ENCODE peak calls at places on chromosomes 13 and 19, in ten cellular contexts. One of them, this sample, is unnamed.

GRCh38 chr19:48737360-48737998 is 2.9 kb downstream of the RASIP1 start:
- DNase-seq in AG10803: no peak
- DNase-seq in astrocyte: no peak
- DNase-seq in choroid plexus epithelial cell: no peak
- DNase-seq in tibial artery: no peak
- DNase-seq in aorta: no peak
- DNase-seq in fibroblast of villous mesenchyme: no peak
- DNase-seq in AG04450: no peak
- DNase-seq in mesendoderm: peak
- DNase-seq in fibroblast of the aortic adventitia: no peak
- DNase-seq in this sample: no peak

GRCh38 chr13:71759506-71760225 is 107.3 kb downstream of the DACH1 start:
- DNase-seq in AG10803: no peak
- DNase-seq in astrocyte: peak
- DNase-seq in choroid plexus epithelial cell: no peak
- DNase-seq in tibial artery: no peak
- DNase-seq in aorta: no peak
- DNase-seq in fibroblast of villous mesenchyme: peak
- DNase-seq in AG04450: no peak
- DNase-seq in mesendoderm: peak
- DNase-seq in fibroblast of the aortic adventitia: no peak
- DNase-seq in this sample: no peak

GRCh38 chr19:22545751-22546150 is 88.4 kb upstream of the ZNF492 start:
- DNase-seq in AG10803: no peak
- DNase-seq in astrocyte: no peak
- DNase-seq in choroid plexus epithelial cell: peak
- DNase-seq in tibial artery: peak
- DNase-seq in aorta: no peak
- DNase-seq in fibroblast of villous mesenchyme: no peak
- DNase-seq in AG04450: no peak
- DNase-seq in mesendoderm: peak
- DNase-seq in fibroblast of the aortic adventitia: no peak
- DNase-seq in this sample: no peak

GRCh38 chr19:55443045-55443823 is at the start of gene SHISA7:
- DNase-seq in AG10803: no peak
- DNase-seq in astrocyte: no peak
- DNase-seq in choroid plexus epithelial cell: no peak
- DNase-seq in tibial artery: no peak
- DNase-seq in aorta: no peak
- DNase-seq in fibroblast of villous mesenchyme: no peak
- DNase-seq in AG04450: no peak
- DNase-seq in mesendoderm: no peak
- DNase-seq in fibroblast of the aortic adventitia: no peak
- DNase-seq in this sample: no peak

GRCh38 chr13:112464720-112465119 is 88.6 kb downstream of the SPACA7 start:
- DNase-seq in AG10803: no peak
- DNase-seq in astrocyte: no peak
- DNase-seq in choroid plexus epithelial cell: no peak
- DNase-seq in tibial artery: no peak
- DNase-seq in aorta: no peak
- DNase-seq in fibroblast of villous mesenchyme: no peak
- DNase-seq in AG04450: no peak
- DNase-seq in mesendoderm: no peak
- DNase-seq in fibroblast of the aortic adventitia: no peak
- DNase-seq in this sample: no peak

GRCh38 chr13:100088648-100089601 is at the start of gene PCCA:
- DNase-seq in AG10803: peak
- DNase-seq in astrocyte: peak
- DNase-seq in choroid plexus epithelial cell: peak
- DNase-seq in tibial artery: peak
- DNase-seq in aorta: peak
- DNase-seq in fibroblast of villous mesenchyme: peak
- DNase-seq in AG04450: peak
- DNase-seq in mesendoderm: peak
- DNase-seq in fibroblast of the aortic adventitia: peak
- DNase-seq in this sample: peak

GRCh38 chr13:41916173-41916954 is 44.5 kb downstream of the VWA8 start:
- DNase-seq in AG10803: peak
- DNase-seq in astrocyte: peak
- DNase-seq in choroid plexus epithelial cell: peak
- DNase-seq in tibial artery: no peak
- DNase-seq in aorta: no peak
- DNase-seq in fibroblast of villous mesenchyme: peak
- DNase-seq in AG04450: peak
- DNase-seq in mesendoderm: no peak
- DNase-seq in fibroblast of the aortic adventitia: peak
- DNase-seq in this sample: peak

GRCh38 chr19:18898533-18899408 is 2.8 kb upstream of the CERS1 start:
- DNase-seq in AG10803: no peak
- DNase-seq in astrocyte: no peak
- DNase-seq in choroid plexus epithelial cell: no peak
- DNase-seq in tibial artery: no peak
- DNase-seq in aorta: peak
- DNase-seq in fibroblast of villous mesenchyme: no peak
- DNase-seq in AG04450: no peak
- DNase-seq in mesendoderm: no peak
- DNase-seq in fibroblast of the aortic adventitia: no peak
- DNase-seq in this sample: no peak

GRCh38 chr19:10270180-10270615 is 722 bp upstream of the ICAM1 start:
- DNase-seq in AG10803: no peak
- DNase-seq in astrocyte: no peak
- DNase-seq in choroid plexus epithelial cell: peak
- DNase-seq in tibial artery: peak
- DNase-seq in aorta: peak
- DNase-seq in fibroblast of villous mesenchyme: peak
- DNase-seq in AG04450: no peak
- DNase-seq in mesendoderm: no peak
- DNase-seq in fibroblast of the aortic adventitia: no peak
- DNase-seq in this sample: no peak

GRCh38 chr13:93620366-93620765 is 393.8 kb downstream of the GPC6 start:
- DNase-seq in AG10803: peak
- DNase-seq in astrocyte: peak
- DNase-seq in choroid plexus epithelial cell: no peak
- DNase-seq in tibial artery: no peak
- DNase-seq in aorta: no peak
- DNase-seq in fibroblast of villous mesenchyme: no peak
- DNase-seq in AG04450: no peak
- DNase-seq in mesendoderm: no peak
- DNase-seq in fibroblast of the aortic adventitia: peak
- DNase-seq in this sample: no peak

GRCh38 chr13:100825551-100825950 is 151.0 kb upstream of the TMTC4 start:
- DNase-seq in AG10803: peak
- DNase-seq in astrocyte: peak
- DNase-seq in choroid plexus epithelial cell: peak
- DNase-seq in tibial artery: no peak
- DNase-seq in aorta: no peak
- DNase-seq in fibroblast of villous mesenchyme: peak
- DNase-seq in AG04450: no peak
- DNase-seq in mesendoderm: no peak
- DNase-seq in fibroblast of the aortic adventitia: peak
- DNase-seq in this sample: peak

GRCh38 chr13:112928958-112929777 is 39.8 kb upstream of the MCF2L start:
- DNase-seq in AG10803: peak
- DNase-seq in astrocyte: peak
- DNase-seq in choroid plexus epithelial cell: peak
- DNase-seq in tibial artery: no peak
- DNase-seq in aorta: no peak
- DNase-seq in fibroblast of villous mesenchyme: peak
- DNase-seq in AG04450: no peak
- DNase-seq in mesendoderm: peak
- DNase-seq in fibroblast of the aortic adventitia: peak
- DNase-seq in this sample: no peak

GRCh38 chr13:102136735-102137296 is 265.0 kb downstream of the FGF14 start:
- DNase-seq in AG10803: no peak
- DNase-seq in astrocyte: peak
- DNase-seq in choroid plexus epithelial cell: no peak
- DNase-seq in tibial artery: no peak
- DNase-seq in aorta: no peak
- DNase-seq in fibroblast of villous mesenchyme: peak
- DNase-seq in AG04450: no peak
- DNase-seq in mesendoderm: no peak
- DNase-seq in fibroblast of the aortic adventitia: peak
- DNase-seq in this sample: no peak

DNA sequence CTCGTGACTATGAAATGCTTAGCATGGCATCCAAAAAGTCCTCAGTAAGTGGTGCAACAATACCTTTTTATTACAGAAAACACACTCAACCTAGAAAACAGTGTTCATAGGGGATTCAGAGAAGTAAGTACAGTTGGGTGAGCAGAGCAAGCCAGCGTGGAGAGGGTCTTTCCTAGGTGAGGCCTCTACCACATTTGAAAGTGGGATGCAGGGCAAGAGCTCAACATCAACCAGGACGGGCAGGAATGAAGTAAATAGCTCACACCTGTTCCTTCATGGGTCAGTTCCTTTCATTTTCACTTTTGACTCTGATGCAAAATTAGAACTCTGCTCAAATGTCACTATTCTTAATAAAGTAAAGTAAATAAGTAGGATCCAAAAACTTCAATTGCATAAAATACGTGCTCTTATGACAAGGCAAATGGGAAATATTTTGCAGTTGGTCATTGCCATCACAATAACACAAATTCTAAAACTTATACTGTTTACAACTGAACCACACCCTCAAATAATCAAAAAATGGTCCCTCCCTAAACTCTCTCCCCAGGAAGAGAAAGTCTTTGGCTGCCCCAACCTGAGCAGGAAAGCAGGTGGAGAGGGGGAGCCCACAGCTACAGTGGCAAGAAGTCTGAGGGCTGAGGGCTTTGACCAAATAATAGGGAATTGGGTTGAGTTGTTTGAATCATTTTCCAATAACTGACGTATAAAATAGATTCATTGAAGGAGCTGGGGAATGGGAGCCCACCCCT is 20.2 kb downstream of the CHAMP1 start:
- DNase-seq in AG10803: no peak
- DNase-seq in astrocyte: no peak
- DNase-seq in choroid plexus epithelial cell: no peak
- DNase-seq in tibial artery: no peak
- DNase-seq in aorta: no peak
- DNase-seq in fibroblast of villous mesenchyme: no peak
- DNase-seq in AG04450: no peak
- DNase-seq in mesendoderm: no peak
- DNase-seq in fibroblast of the aortic adventitia: no peak
- DNase-seq in this sample: no peak
- H3K4me3 ChIP-seq in AG10803: no peak
- H3K4me3 ChIP-seq in astrocyte: no peak
- H3K4me3 ChIP-seq in choroid plexus epithelial cell: no peak
- H3K4me3 ChIP-seq in tibial artery: no peak
- H3K4me3 ChIP-seq in aorta: no peak
- H3K4me3 ChIP-seq in fibroblast of villous mesenchyme: no peak
- H3K4me3 ChIP-seq in AG04450: no peak
- H3K4me3 ChIP-seq in mesendoderm: no peak
- H3K4me3 ChIP-seq in fibroblast of the aortic adventitia: no peak
- H3K4me3 ChIP-seq in this sample: no peak

GRCh38 chr13:51477149-51477548 is 24.3 kb upstream of the INTS6 start:
- DNase-seq in AG10803: no peak
- DNase-seq in astrocyte: no peak
- DNase-seq in choroid plexus epithelial cell: no peak
- DNase-seq in tibial artery: no peak
- DNase-seq in aorta: no peak
- DNase-seq in fibroblast of villous mesenchyme: no peak
- DNase-seq in AG04450: no peak
- DNase-seq in mesendoderm: no peak
- DNase-seq in fibroblast of the aortic adventitia: no peak
- DNase-seq in this sample: no peak
- H3K4me3 ChIP-seq in AG10803: no peak
- H3K4me3 ChIP-seq in astrocyte: no peak
- H3K4me3 ChIP-seq in choroid plexus epithelial cell: no peak
- H3K4me3 ChIP-seq in tibial artery: no peak
- H3K4me3 ChIP-seq in aorta: no peak
- H3K4me3 ChIP-seq in fibroblast of villous mesenchyme: no peak
- H3K4me3 ChIP-seq in AG04450: no peak
- H3K4me3 ChIP-seq in mesendoderm: no peak
- H3K4me3 ChIP-seq in fibroblast of the aortic adventitia: no peak
- H3K4me3 ChIP-seq in this sample: no peak

GRCh38 chr19:35743640-35744306 is 1.4 kb downstream of the U2AF1L4 start:
- DNase-seq in AG10803: no peak
- DNase-seq in astrocyte: no peak
- DNase-seq in choroid plexus epithelial cell: no peak
- DNase-seq in tibial artery: no peak
- DNase-seq in aorta: peak
- DNase-seq in fibroblast of villous mesenchyme: no peak
- DNase-seq in AG04450: no peak
- DNase-seq in mesendoderm: no peak
- DNase-seq in fibroblast of the aortic adventitia: no peak
- DNase-seq in this sample: no peak
- H3K4me3 ChIP-seq in AG10803: no peak
- H3K4me3 ChIP-seq in astrocyte: no peak
- H3K4me3 ChIP-seq in choroid plexus epithelial cell: no peak
- H3K4me3 ChIP-seq in tibial artery: no peak
- H3K4me3 ChIP-seq in aorta: no peak
- H3K4me3 ChIP-seq in fibroblast of villous mesenchyme: no peak
- H3K4me3 ChIP-seq in AG04450: no peak
- H3K4me3 ChIP-seq in mesendoderm: no peak
- H3K4me3 ChIP-seq in fibroblast of the aortic adventitia: no peak
- H3K4me3 ChIP-seq in this sample: no peak

GRCh38 chr19:35928507-35928906 is 7.7 kb upstream of the LRFN3 start:
- DNase-seq in AG10803: no peak
- DNase-seq in astrocyte: no peak
- DNase-seq in choroid plexus epithelial cell: no peak
- DNase-seq in tibial artery: no peak
- DNase-seq in aorta: no peak
- DNase-seq in fibroblast of villous mesenchyme: no peak
- DNase-seq in AG04450: no peak
- DNase-seq in mesendoderm: no peak
- DNase-seq in fibroblast of the aortic adventitia: no peak
- DNase-seq in this sample: no peak

GRCh38 chr19:35931874-35932202 is 4.3 kb upstream of the LRFN3 start:
- DNase-seq in AG10803: no peak
- DNase-seq in astrocyte: no peak
- DNase-seq in choroid plexus epithelial cell: no peak
- DNase-seq in tibial artery: no peak
- DNase-seq in aorta: no peak
- DNase-seq in fibroblast of villous mesenchyme: no peak
- DNase-seq in AG04450: no peak
- DNase-seq in mesendoderm: no peak
- DNase-seq in fibroblast of the aortic adventitia: no peak
- DNase-seq in this sample: no peak

GRCh38 chr19:35935911-35936737 is at the start of gene LRFN3:
- DNase-seq in AG10803: peak
- DNase-seq in astrocyte: peak
- DNase-seq in choroid plexus epithelial cell: peak
- DNase-seq in tibial artery: peak
- DNase-seq in aorta: peak
- DNase-seq in fibroblast of villous mesenchyme: peak
- DNase-seq in AG04450: no peak
- DNase-seq in mesendoderm: peak
- DNase-seq in fibroblast of the aortic adventitia: peak
- DNase-seq in this sample: peak

GRCh38 chr19:35932291-35932936 is 3.8 kb upstream of the LRFN3 start:
- DNase-seq in AG10803: no peak
- DNase-seq in astrocyte: no peak
- DNase-seq in choroid plexus epithelial cell: no peak
- DNase-seq in tibial artery: no peak
- DNase-seq in aorta: no peak
- DNase-seq in fibroblast of villous mesenchyme: no peak
- DNase-seq in AG04450: no peak
- DNase-seq in mesendoderm: no peak
- DNase-seq in fibroblast of the aortic adventitia: no peak
- DNase-seq in this sample: no peak

GRCh38 chr19:35931161-35931873 is 4.9 kb upstream of the LRFN3 start:
- DNase-seq in AG10803: peak
- DNase-seq in astrocyte: peak
- DNase-seq in choroid plexus epithelial cell: peak
- DNase-seq in tibial artery: peak
- DNase-seq in aorta: peak
- DNase-seq in fibroblast of villous mesenchyme: peak
- DNase-seq in AG04450: peak
- DNase-seq in mesendoderm: peak
- DNase-seq in fibroblast of the aortic adventitia: peak
- DNase-seq in this sample: peak
- H3K4me3 ChIP-seq in AG10803: peak
- H3K4me3 ChIP-seq in astrocyte: peak
- H3K4me3 ChIP-seq in choroid plexus epithelial cell: peak
- H3K4me3 ChIP-seq in tibial artery: no peak
- H3K4me3 ChIP-seq in aorta: no peak
- H3K4me3 ChIP-seq in fibroblast of villous mesenchyme: peak
- H3K4me3 ChIP-seq in AG04450: peak
- H3K4me3 ChIP-seq in mesendoderm: no peak
- H3K4me3 ChIP-seq in fibroblast of the aortic adventitia: peak
- H3K4me3 ChIP-seq in this sample: peak

This sample was measured in skeletal muscle cell.